ENCODE peak calls at places on chromosomes 4 and X, in eight cellular contexts. Y is colonic mucosa, I is heart right ventricle, G is nephron progenitor cell, A is foreskin fibroblast, J is IMR-90, P is fibroblast of lung, R is HFF-Myc. C is an unnamed sample.

GRCh38 chrX:51837451-51837850 is 56.0 kb upstream of the MAGED1 start:
- DNase-seq in J (no peak), A (no peak), I (no peak), P (no peak), Y (no peak), G (no peak), R (no peak), C (no peak)

GRCh38 chr4:19694829-19695228 is 556.9 kb upstream of the SLIT2 start:
- DNase-seq in J (no peak), R (no peak), I (peak), G (no peak), A (no peak), P (no peak), Y (no peak), C (no peak)

GRCh38 chr4:73852771-73853170 is 325 bp upstream of the PF4V1 start:
- DNase-seq in I (no peak), Y (no peak), R (no peak), J (no peak), G (no peak), P (no peak), A (no peak), C (no peak)

GRCh38 chr4:152010680-152011079 is 249.9 kb upstream of the GATB start:
- DNase-seq in J (no peak), I (no peak), G (no peak), A (no peak), P (no peak), R (no peak), Y (no peak), C (no peak)

GRCh38 chr4:18202510-18202909 is 181.0 kb upstream of the LCORL start:
- DNase-seq in G (no peak), A (no peak), J (no peak), Y (no peak), P (no peak), I (no peak), R (no peak), C (no peak)

GRCh38 chr4:8393593-8394038 is 46.9 kb downstream of the ACOX3 start:
- DNase-seq in I (peak), J (peak), Y (peak), P (peak), G (no peak), R (peak), A (peak), C (peak)

GRCh38 chrX:139826065-139827044 is 106.5 kb downstream of the ATP11C start:
- DNase-seq in R (no peak), P (peak), J (peak), A (no peak), I (no peak), G (no peak), Y (no peak), C (peak)

GRCh38 chr4:158159054-158159717 is 13.6 kb downstream of the GASK1B start:
- DNase-seq in J (peak), G (no peak), Y (no peak), R (no peak), I (no peak), A (peak), P (peak), C (peak)

GRCh38 chrX:30627818-30628652 is 25.2 kb upstream of the GK start:
- DNase-seq in G (no peak), I (no peak), Y (no peak), J (no peak), R (no peak), P (peak), A (no peak), C (no peak)

GRCh38 chr4:177419416-177419815 is 22.8 kb downstream of the AGA start:
- DNase-seq in Y (no peak), A (no peak), J (no peak), P (no peak), G (no peak), R (no peak), I (no peak), C (no peak)

GRCh38 chr4:152936446-152937279 is 540 bp downstream of the FHDC1 start:
- DNase-seq in J (peak), G (peak), P (no peak), I (no peak), A (no peak), R (no peak), Y (peak), C (peak)

GRCh38 chr4:8821151-8821950 is 50.3 kb downstream of the HMX1 start:
- DNase-seq in G (no peak), I (no peak), P (no peak), Y (peak), A (no peak), R (no peak), J (no peak), C (no peak)

GRCh38 chr4:8040607-8041006 is 100.9 kb upstream of the AFAP1 start:
- DNase-seq in I (no peak), P (no peak), J (no peak), R (no peak), A (no peak), Y (no peak), G (no peak), C (no peak)

GRCh38 chr4:10096976-10097330 is 19.6 kb downstream of the WDR1 start:
- DNase-seq in R (no peak), I (no peak), A (no peak), P (no peak), J (no peak), Y (no peak), G (no peak), C (no peak)

GRCh38 chr4:44725166-44725565 is 1.2 kb downstream of the GNPDA2 start:
- DNase-seq in G (no peak), I (no peak), J (peak), R (no peak), P (peak), Y (no peak), A (no peak), C (peak)

GRCh38 chr4:166146806-166147540 is 273.9 kb downstream of the TLL1 start:
- DNase-seq in I (no peak), A (no peak), Y (no peak), G (no peak), R (no peak), P (no peak), J (no peak), C (peak)

GRCh38 chr4:3744232-3744631 is 22.0 kb upstream of the ADRA2C start:
- DNase-seq in P (no peak), G (no peak), I (no peak), A (no peak), J (no peak), R (no peak), Y (no peak), C (no peak)

GRCh38 chr4:26753642-26754041 is 107.0 kb upstream of the STIM2 start:
- DNase-seq in I (peak), P (peak), Y (no peak), A (no peak), G (no peak), R (no peak), J (peak), C (no peak)

GRCh38 chr4:55013431-55013955 is 111.9 kb downstream of the KDR start:
- DNase-seq in G (no peak), J (no peak), I (no peak), P (no peak), Y (no peak), R (no peak), A (no peak), C (peak)

GRCh38 chr4:108114503-108114902 is 54.2 kb downstream of the LEF1 start:
- DNase-seq in G (no peak), Y (no peak), I (no peak), J (no peak), R (no peak), A (no peak), P (no peak), C (no peak)

GRCh38 chr4:85367815-85368214 is 107.1 kb upstream of the ARHGAP24 start:
- DNase-seq in Y (no peak), A (no peak), G (no peak), R (no peak), I (no peak), P (no peak), J (no peak), C (no peak)

GRCh38 chrX:46912098-46912672 is at the start of gene JADE3:
- DNase-seq in R (no peak), Y (peak), J (peak), P (peak), A (peak), G (peak), I (peak), C (peak)

GRCh38 chrX:129622757-129623301 is 31.9 kb downstream of the APLN start:
- DNase-seq in P (no peak), I (no peak), Y (no peak), G (no peak), J (peak), R (no peak), A (no peak), C (peak)

GRCh38 chrX:154731881-154732280 is 19.0 kb downstream of the GAB3 start:
- DNase-seq in J (peak), P (peak), A (no peak), I (no peak), R (no peak), Y (no peak), G (no peak), C (no peak)

GRCh38 chr4:142040043-142040442 is 403.7 kb downstream of the IL15 start:
- DNase-seq in J (no peak), I (no peak), P (no peak), R (no peak), Y (no peak), G (no peak), A (no peak), C (no peak)

GRCh38 chr4:107247738-107248137 is 211.6 kb upstream of the DKK2 start:
- DNase-seq in Y (no peak), J (no peak), G (no peak), P (peak), I (no peak), A (no peak), R (no peak), C (no peak)

GRCh38 chr4:155906554-155907247 is 3.2 kb downstream of the TDO2 start:
- DNase-seq in G (no peak), J (peak), I (peak), Y (no peak), P (peak), A (peak), R (peak), C (peak)

GRCh38 chr4:142121951-142122350 is 485.6 kb downstream of the IL15 start:
- DNase-seq in Y (no peak), A (no peak), R (no peak), I (no peak), P (no peak), G (no peak), J (no peak), C (no peak)

GRCh38 chrX:7131621-7132020 is 15.9 kb upstream of the STS start:
- DNase-seq in Y (no peak), I (no peak), R (no peak), P (no peak), A (no peak), J (no peak), G (no peak), C (no peak)

GRCh38 chrX:7127058-7127457 is 20.5 kb upstream of the STS start:
- DNase-seq in R (no peak), P (peak), J (no peak), Y (no peak), A (no peak), I (no peak), G (no peak), C (no peak)

GRCh38 chrX:7133036-7133412 is 14.5 kb upstream of the STS start:
- DNase-seq in P (no peak), J (peak), Y (no peak), G (peak), R (no peak), A (no peak), I (peak), C (no peak)

DNA sequence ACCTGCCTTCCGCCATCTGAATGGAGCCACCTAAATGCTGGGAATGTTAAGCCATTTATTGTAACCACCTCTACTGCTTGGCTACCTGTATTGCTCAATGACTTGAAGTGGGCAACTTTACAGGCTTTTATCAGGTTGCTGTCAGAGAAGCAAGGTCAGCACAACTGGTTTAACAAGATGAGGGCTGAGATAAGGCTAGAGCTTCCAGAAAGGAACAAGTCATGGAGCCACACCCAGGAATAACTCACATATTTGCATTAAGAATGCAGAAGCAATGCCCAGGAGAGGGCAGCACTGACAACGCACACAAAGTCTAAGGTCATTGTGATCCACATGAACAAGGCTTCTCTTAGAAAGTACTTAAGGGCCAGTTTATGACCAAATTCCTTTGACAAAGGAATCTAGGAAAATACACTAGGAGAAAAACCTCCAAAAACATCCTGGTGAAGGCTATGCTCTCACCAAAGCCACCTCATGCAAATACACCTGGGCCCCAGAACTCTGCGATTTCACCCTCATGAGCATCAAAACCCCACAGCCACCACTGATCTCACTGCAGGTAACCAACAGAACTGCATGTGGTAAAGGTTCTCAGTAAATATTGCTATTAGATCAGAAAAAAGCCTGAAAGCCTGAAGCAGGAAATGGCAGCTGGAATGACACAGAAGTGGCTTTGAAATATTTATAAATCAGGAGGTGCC is 15.0 kb upstream of the STS start:
- DNase-seq in Y (peak), J (peak), A (peak), R (no peak), G (peak), I (peak), P (peak), C (peak)
- TF ChIP-seq CTCF in Y (peak), J (peak), A (peak), R (peak), G (no peak), I (peak), P (peak), C (peak)

GRCh38 chrX:11886745-11887144 is 128.7 kb downstream of the MSL3 start:
- DNase-seq in A (peak), J (peak), I (no peak), R (no peak), P (no peak), Y (no peak), G (no peak), C (peak)
- TF ChIP-seq CTCF in A (no peak), J (no peak), I (no peak), R (no peak), P (no peak), Y (no peak), G (no peak), C (no peak)

GRCh38 chrX:104270916-104271512 is 16.3 kb upstream of the ESX1 start:
- DNase-seq in P (peak), Y (peak), G (peak), R (peak), I (peak), A (no peak), J (peak), C (peak)
- TF ChIP-seq CTCF in P (peak), Y (peak), G (peak), R (peak), I (peak), A (peak), J (peak), C (peak)

GRCh38 chr4:16745009-16745408 is 153.4 kb downstream of the LDB2 start:
- DNase-seq in A (peak), Y (no peak), R (peak), J (peak), I (peak), P (peak), G (peak), C (no peak)
- TF ChIP-seq CTCF in A (no peak), Y (no peak), R (no peak), J (no peak), I (no peak), P (no peak), G (no peak), C (no peak)

GRCh38 chrX:151825927-151826471 is 86.7 kb upstream of the MAGEA4 start:
- DNase-seq in I (no peak), Y (no peak), G (no peak), J (peak), A (peak), P (peak), R (peak), C (peak)
- TF ChIP-seq CTCF in I (peak), Y (no peak), G (no peak), J (no peak), A (peak), P (peak), R (peak), C (peak)

DNA sequence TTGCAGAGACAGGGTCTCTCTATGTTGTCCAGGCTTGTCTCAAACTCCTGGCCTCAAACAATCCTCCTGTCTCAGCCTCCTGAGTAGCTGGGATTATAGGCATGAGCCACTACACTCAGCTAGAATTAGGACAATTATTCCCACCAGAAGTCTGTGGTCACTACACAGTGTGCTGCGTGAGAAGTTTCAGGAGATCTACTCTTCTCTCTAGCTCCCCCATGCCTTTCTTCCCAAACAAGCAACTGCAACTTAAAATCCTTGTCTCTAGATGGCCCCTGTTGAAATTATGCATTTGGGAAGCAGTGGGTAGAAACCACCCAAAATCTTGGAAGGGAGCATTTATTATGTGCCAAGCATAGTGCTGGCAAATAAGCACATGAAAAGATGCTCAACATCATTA is 21.1 kb upstream of the MAP7D3 start:
- DNase-seq in I (no peak), Y (no peak), J (no peak), P (no peak), G (no peak), R (no peak), A (no peak), C (no peak)
- TF ChIP-seq CTCF in I (no peak), Y (no peak), J (peak), P (peak), G (no peak), R (no peak), A (peak), C (no peak)

DNA sequence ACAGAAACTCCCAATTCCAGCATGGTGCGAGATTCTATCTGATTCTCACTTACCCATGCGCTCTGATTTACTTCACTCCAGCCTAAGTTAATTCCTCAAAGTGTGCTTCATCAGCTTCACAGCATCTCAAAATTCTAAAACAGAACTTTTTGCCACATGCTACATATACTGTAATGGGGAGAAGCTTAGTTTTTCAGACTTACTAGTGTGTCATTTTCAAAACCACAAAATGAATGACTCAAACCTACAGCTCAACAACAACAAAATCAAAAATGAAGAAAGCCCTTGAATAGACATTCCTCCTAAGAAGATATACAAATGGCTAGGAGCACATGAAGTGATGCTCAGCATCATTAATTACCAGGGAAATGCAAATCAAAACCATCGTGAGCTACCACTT is 14.9 kb downstream of the IRF2 start:
- DNase-seq in J (peak), I (no peak), A (peak), G (no peak), Y (no peak), P (peak), R (no peak), C (peak)
- TF ChIP-seq CTCF in J (no peak), I (no peak), A (no peak), G (no peak), Y (no peak), P (no peak), R (no peak), C (no peak)

GRCh38 chrX:68897546-68897945 is 68.7 kb downstream of the EFNB1 start:
- DNase-seq in I (no peak), A (no peak), J (no peak), G (no peak), Y (no peak), P (no peak), R (no peak), C (no peak)
- TF ChIP-seq CTCF in I (no peak), A (no peak), J (no peak), G (no peak), Y (no peak), P (no peak), R (no peak), C (no peak)

GRCh38 chrX:17588303-17588702 is 149.0 kb upstream of the SCML1 start:
- DNase-seq in J (no peak), A (no peak), I (no peak), R (no peak), Y (no peak), P (no peak), G (no peak), C (no peak)

GRCh38 chrX:17591741-17592110 is 145.6 kb upstream of the SCML1 start:
- DNase-seq in J (peak), Y (no peak), I (no peak), R (no peak), G (no peak), P (peak), A (peak), C (peak)

GRCh38 chrX:17587352-17587751 is 149.9 kb upstream of the SCML1 start:
- DNase-seq in A (no peak), Y (no peak), G (no peak), R (no peak), J (no peak), I (no peak), P (no peak), C (no peak)

GRCh38 chrX:17592117-17592516 is 145.2 kb upstream of the SCML1 start:
- DNase-seq in J (peak), P (no peak), Y (no peak), G (no peak), A (no peak), I (no peak), R (no peak), C (no peak)

GRCh38 chrX:17590892-17591740 is 146.2 kb upstream of the SCML1 start:
- DNase-seq in I (peak), A (peak), P (peak), Y (peak), R (no peak), J (peak), G (peak), C (peak)
- TF ChIP-seq CTCF in I (peak), A (peak), P (peak), Y (peak), R (peak), J (peak), G (peak), C (peak)

DNA sequence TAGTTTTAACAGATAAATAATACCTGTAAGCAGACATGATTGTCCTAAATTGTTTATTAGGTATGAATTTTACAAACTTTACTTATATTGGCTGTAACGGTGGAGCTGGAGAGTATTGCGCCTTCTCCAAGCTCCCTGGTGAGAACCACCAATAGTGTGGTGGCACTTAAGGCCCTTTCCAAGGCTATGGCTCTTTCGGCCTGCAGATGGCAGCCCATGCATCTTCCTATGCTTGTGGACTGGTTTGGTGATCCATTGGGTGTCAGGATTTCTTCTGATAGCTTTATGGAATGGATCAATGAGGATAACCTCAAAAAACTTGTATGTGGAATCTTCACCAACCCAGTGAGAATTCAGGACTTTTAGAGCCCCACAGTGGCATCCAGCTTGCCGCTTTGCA is 7.8 kb downstream of the LARP1B start:
- DNase-seq in P (peak), Y (no peak), J (peak), R (no peak), A (peak), G (no peak), I (no peak), C (peak)
- TF ChIP-seq CTCF in P (peak), Y (no peak), J (peak), R (peak), A (peak), G (no peak), I (no peak), C (peak)

C was measured in mammary epithelial cell.